ENCODE peak calls at places on chromosomes 3 and 15, in four cellular contexts. F is K562, V is HepG2, G is GM12878. R is an unnamed sample.
A peak's percentile ranks its signal among the peaks of the same experiment; 100 is the strongest.

GRCh38 chr3:73772076-73772475 is 147.3 kb upstream of the PDZRN3 start:
- DNase-seq in F (no peak), V (no peak), G (no peak), R (no peak)

GRCh38 chr3:30952786-30953185 is 58.3 kb upstream of the GADL1 start:
- DNase-seq in V (no peak), F (no peak), G (no peak), R (no peak)

GRCh38 chr3:47008258-47008671 is 28.8 kb downstream of the NBEAL2 start:
- DNase-seq in F (no peak), V (no peak), G (no peak), R (no peak)

GRCh38 chr3:128307029-128307633 is 153.8 kb downstream of the EEFSEC start:
- DNase-seq in G (no peak), F (no peak), V (peak; percentile 60), R (peak; percentile 16)

GRCh38 chr3:73419993-73420392 is 204.7 kb downstream of the PDZRN3 start:
- DNase-seq in G (no peak), F (no peak), V (no peak), R (no peak)

GRCh38 chr15:50162988-50163718 is 18.8 kb upstream of the SLC27A2 start:
- DNase-seq in V (peak; percentile 56), G (no peak), F (no peak), R (no peak)

GRCh38 chr3:18765672-18766071 is 340.5 kb upstream of the SATB1 start:
- DNase-seq in F (no peak), G (no peak), V (no peak), R (no peak)

GRCh38 chr3:36906504-36907149 is 38.2 kb downstream of the TRANK1 start:
- DNase-seq in V (no peak), F (no peak), G (no peak), R (peak; percentile 60)

GRCh38 chr15:80007532-80007931 is 36.5 kb upstream of the BCL2A1 start:
- DNase-seq in V (peak; percentile 70), G (no peak), F (no peak), R (no peak)

GRCh38 chr3:153752405-153753027 is 368.7 kb upstream of the ARHGEF26 start:
- DNase-seq in G (no peak), V (no peak), F (no peak), R (no peak)

GRCh38 chr15:40418126-40418525 is 12.5 kb downstream of the IVD start:
- DNase-seq in G (no peak), F (no peak), V (no peak), R (no peak)

GRCh38 chr15:71559098-71559497 is 251.3 kb upstream of the NR2E3 start:
- DNase-seq in G (no peak), V (no peak), F (no peak), R (no peak)

GRCh38 chr3:157122116-157122515 is 37.8 kb downstream of the CCNL1 start:
- DNase-seq in V (peak; percentile 43), G (no peak), F (no peak), R (peak; percentile 43)

GRCh38 chr3:141797167-141797773 is 34.1 kb downstream of the GRK7 start:
- DNase-seq in G (no peak), F (no peak), V (no peak), R (peak; percentile 87)

GRCh38 chr15:67039349-67040075 is 25.9 kb upstream of the SMAD3 start:
- DNase-seq in G (no peak), V (no peak), F (peak; percentile 39), R (no peak)

GRCh38 chr15:32872606-32873291 is 154.9 kb downstream of the GREM1 start:
- DNase-seq in F (no peak), G (no peak), V (no peak), R (no peak)

GRCh38 chr3:95607926-95608325 is 1206.5 kb upstream of the EPHA6 start:
- DNase-seq in F (no peak), G (no peak), V (no peak), R (no peak)

GRCh38 chr3:72990701-72991395 is 5.8 kb upstream of the PPP4R2 start:
- DNase-seq in G (no peak), F (no peak), V (no peak), R (no peak)

GRCh38 chr3:42581400-42581708 is 413 bp downstream of the SEC22C start:
- DNase-seq in F (no peak), G (no peak), V (no peak), R (no peak)

GRCh38 chr3:115518100-115518852 is 105.0 kb upstream of the GAP43 start:
- DNase-seq in V (no peak), F (no peak), G (no peak), R (peak; percentile 92)

GRCh38 chr3:69444980-69445379 is 59.1 kb upstream of the FRMD4B start:
- DNase-seq in F (no peak), G (no peak), V (no peak), R (no peak)

GRCh38 chr3:88991496-88991895 is 115.9 kb upstream of the EPHA3 start:
- DNase-seq in V (no peak), G (no peak), F (no peak), R (no peak)

GRCh38 chr3:148955544-148956346 is 35.6 kb upstream of the GYG1 start:
- DNase-seq in F (no peak), V (peak; percentile 47), G (no peak), R (peak; percentile 87)

GRCh38 chr15:39130556-39131379 is 450.1 kb upstream of the THBS1 start:
- DNase-seq in F (no peak), V (no peak), G (no peak), R (peak; percentile 94)

GRCh38 chr3:106176734-106177133 is 307.9 kb upstream of the CBLB start:
- DNase-seq in G (peak; percentile 88), F (no peak), V (no peak), R (peak; percentile 5)

GRCh38 chr3:128620268-128620691 is 30.3 kb downstream of the RPN1 start:
- DNase-seq in G (no peak), F (no peak), V (no peak), R (no peak)

GRCh38 chr3:31993843-31994242 is 12.3 kb downstream of the ZNF860 start:
- DNase-seq in V (no peak), F (no peak), G (no peak), R (no peak)

GRCh38 chr3:188528390-188528789 is 374.4 kb downstream of the LPP start:
- DNase-seq in V (no peak), G (no peak), F (no peak), R (no peak)

GRCh38 chr3:10883478-10884234 is 67.6 kb downstream of the SLC6A11 start:
- DNase-seq in G (no peak), V (peak; percentile 33), F (peak; percentile 40), R (peak; percentile 6)

GRCh38 chr3:154192225-154192624 is 71.0 kb downstream of the ARHGEF26 start:
- DNase-seq in G (no peak), V (no peak), F (no peak), R (no peak)

GRCh38 chr15:64521726-64522164 is 61.4 kb downstream of the ZNF609 start:
- DNase-seq in F (no peak), G (no peak), V (peak; percentile 78), R (no peak)

DNA sequence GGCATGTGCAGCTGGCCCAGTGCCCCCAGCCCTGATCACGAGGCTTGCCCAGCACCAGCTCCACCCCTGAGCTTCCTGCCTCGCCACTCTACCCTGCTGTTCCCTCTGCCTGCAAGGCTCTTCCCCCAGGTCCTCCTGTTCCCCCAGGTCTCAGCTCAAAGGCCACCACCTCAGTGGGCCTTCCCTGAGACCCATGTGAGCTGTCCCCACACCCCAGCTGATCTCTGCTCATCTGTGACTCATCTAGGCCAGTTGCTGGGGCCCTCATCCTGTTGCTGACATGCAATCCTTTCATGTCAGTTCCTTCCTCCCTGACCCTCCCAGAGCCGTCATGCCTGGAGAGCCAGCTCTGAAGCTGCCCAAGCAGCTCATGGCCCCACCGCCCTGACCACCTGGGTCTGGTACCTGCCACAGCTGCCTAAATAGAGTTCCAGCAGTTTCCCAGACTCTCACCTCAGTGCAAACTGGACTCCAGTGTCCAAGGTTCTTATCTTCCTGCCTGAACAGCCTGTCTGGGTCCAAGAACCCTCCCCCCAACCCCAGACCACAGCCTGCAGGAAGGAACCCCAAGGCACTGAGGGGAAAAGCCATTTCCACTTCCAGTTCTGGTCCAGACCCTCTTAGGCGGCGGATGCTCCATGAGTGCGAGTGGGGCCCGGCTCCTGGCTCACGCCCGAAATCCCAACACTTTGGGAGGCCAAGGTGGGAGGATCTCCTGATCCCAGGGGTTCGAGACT is 116.6 kb upstream of the IQSEC1 start:
- DNase-seq in V (peak; percentile 90), G (no peak), F (no peak), R (no peak)
- TF ChIP-seq MYC in V (peak; percentile 69), G (no peak), F (no peak), R (no peak)

GRCh38 chr3:173396191-173397041 is 1.1 kb upstream of the NLGN1 start:
- DNase-seq in G (no peak), F (no peak), V (no peak), R (peak; percentile 50)
- H2AFZ ChIP-seq in G (no peak overlapping the region), F (no peak overlapping the region), V (no peak overlapping the region), R (peak overlapping the region; percentile 92)

GRCh38 chr3:38153986-38154608 is 11.2 kb upstream of the OXSR1 start:
- DNase-seq in V (no peak), F (no peak), G (no peak), R (no peak)

GRCh38 chr3:38153221-38153620 is 12.1 kb upstream of the OXSR1 start:
- DNase-seq in V (no peak), F (no peak), G (no peak), R (no peak)

GRCh38 chr3:38151667-38152265 is 13.3 kb downstream of the MYD88 start:
- DNase-seq in G (no peak), F (no peak), V (no peak), R (no peak)

GRCh38 chr3:38150780-38151528 is 12.5 kb downstream of the MYD88 start:
- DNase-seq in G (no peak), V (no peak), F (no peak), R (no peak)

DNA sequence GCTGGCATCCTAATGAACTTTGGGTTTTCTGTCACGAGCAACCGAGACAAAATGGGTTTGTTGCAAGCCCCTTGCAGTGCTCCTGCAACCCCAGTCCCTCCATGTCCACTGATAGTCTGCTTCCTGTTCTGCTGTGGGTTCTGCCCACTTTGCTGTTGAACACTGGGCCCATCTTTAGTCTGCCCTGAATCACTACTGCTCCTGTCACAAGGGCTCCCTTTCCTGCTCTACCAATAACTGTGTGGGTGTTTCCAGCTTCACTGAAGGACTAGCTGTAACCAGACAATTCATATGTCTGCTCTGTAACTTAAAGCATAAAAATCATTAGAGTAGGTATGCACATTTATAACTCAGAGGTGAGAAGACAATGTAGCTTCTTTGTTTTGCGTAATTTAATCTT is 12.7 kb upstream of the OXSR1 start:
- DNase-seq in F (no peak), G (no peak), V (no peak), R (no peak)
- TF ChIP-seq MYC in F (no peak), G (no peak), V (no peak), R (no peak)

GRCh38 chr3:137050281-137050680 is 92.5 kb downstream of the IL20RB start:
- DNase-seq in V (no peak), G (no peak), F (no peak), R (no peak)

GRCh38 chr3:137052298-137052697 is 94.5 kb downstream of the IL20RB start:
- DNase-seq in F (no peak), G (no peak), V (no peak), R (no peak)

GRCh38 chr3:137047240-137047639 is 89.5 kb downstream of the IL20RB start:
- DNase-seq in G (no peak), F (no peak), V (no peak), R (peak; percentile 3)

GRCh38 chr3:137041251-137041650 is 83.5 kb downstream of the IL20RB start:
- DNase-seq in F (no peak), G (no peak), V (no peak), R (no peak)

DNA sequence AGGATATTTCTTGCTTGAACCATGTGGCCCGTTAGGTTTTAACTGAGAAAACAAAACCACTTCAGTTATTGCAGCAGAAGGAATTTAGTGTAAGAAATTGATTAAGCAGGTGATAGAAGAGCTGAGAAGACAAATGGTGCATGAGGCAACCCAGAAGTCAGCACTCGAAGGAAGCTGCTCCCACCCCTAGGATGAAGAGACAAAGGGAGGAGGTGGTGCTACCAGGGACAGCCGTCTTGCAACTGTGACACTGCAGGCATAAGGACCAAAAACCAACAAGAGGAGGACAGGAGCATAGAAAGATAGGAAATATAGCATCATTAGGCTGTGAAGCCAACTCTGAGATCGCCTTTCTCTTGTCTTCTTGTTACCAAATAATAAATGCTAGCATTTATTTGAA is 89.0 kb downstream of the IL20RB start:
- DNase-seq in F (no peak), G (no peak), V (no peak), R (no peak)
- H2AFZ ChIP-seq in F (no peak overlapping the region), G (no peak overlapping the region), V (no peak overlapping the region), R (no peak overlapping the region)